ENCODE peak calls at places on chromosome 13, in five cellular contexts. P, Z, W, J and L are unnamed samples.

GRCh38 chr13:32734511-32734910 is 148.3 kb downstream of the PDS5B start:
- DNase-seq in P (no peak), Z (no peak), W (no peak), J (no peak), L (peak; percentile 37)

GRCh38 chr13:93786846-93787245 is 560.2 kb downstream of the GPC6 start:
- DNase-seq in P (no peak), Z (no peak), W (no peak), J (no peak), L (no peak)

GRCh38 chr13:25286308-25286968 is 850 bp downstream of the MTMR6 start:
- DNase-seq in P (no peak), Z (no peak), W (peak; percentile 24), J (peak; percentile 62), L (peak; percentile 66)

GRCh38 chr13:22940736-22941135 is 240.0 kb upstream of the SGCG start:
- DNase-seq in P (no peak), Z (no peak), W (no peak), J (no peak), L (no peak)

GRCh38 chr13:77022341-77022740 is 4.6 kb downstream of the FBXL3 start:
- DNase-seq in P (no peak), Z (no peak), W (no peak), J (no peak), L (no peak)

GRCh38 chr13:94311893-94312292 is 167.6 kb downstream of the DCT start:
- DNase-seq in P (no peak), Z (no peak), W (no peak), J (no peak), L (peak; percentile 84)

GRCh38 chr13:68927387-68928026 is 1180.1 kb upstream of the ATXN8OS start:
- DNase-seq in P (no peak), Z (no peak), W (peak; percentile 12), J (no peak), L (peak; percentile 1)

GRCh38 chr13:98977568-98978270 is at the start of gene DOCK9:
- DNase-seq in P (no peak), Z (peak; percentile 55), W (no peak), J (peak; percentile 64), L (peak; percentile 89)

GRCh38 chr13:22837980-22838615 is 342.7 kb upstream of the SGCG start:
- DNase-seq in P (no peak), Z (no peak), W (no peak), J (no peak), L (no peak)

GRCh38 chr13:42654760-42655159 is 80.8 kb downstream of the TNFSF11 start:
- DNase-seq in P (no peak), Z (no peak), W (no peak), J (no peak), L (no peak)

GRCh38 chr13:73141292-73141771 is 82.5 kb downstream of the KLF5 start:
- DNase-seq in P (no peak), Z (no peak), W (peak; percentile 8), J (no peak), L (peak; percentile 42)

GRCh38 chr13:52750713-52751112 is 11.1 kb upstream of the CNMD start:
- DNase-seq in P (no peak), Z (no peak), W (no peak), J (no peak), L (no peak)

GRCh38 chr13:35891973-35892441 is 239.2 kb downstream of the DCLK1 start:
- DNase-seq in P (no peak), Z (no peak), W (no peak), J (no peak), L (no peak)

GRCh38 chr13:60431108-60431700 is 34.2 kb downstream of the TDRD3 start:
- DNase-seq in P (no peak), Z (no peak), W (peak; percentile 47), J (no peak), L (peak; percentile 80)

GRCh38 chr13:99153219-99153618 is 47.4 kb upstream of the UBAC2 start:
- DNase-seq in P (no peak), Z (no peak), W (no peak), J (no peak), L (no peak)

GRCh38 chr13:51832471-51833152 is 12.4 kb downstream of the TMEM272 start:
- DNase-seq in P (no peak), Z (no peak), W (no peak), J (no peak), L (peak; percentile 24)

GRCh38 chr13:46753137-46753536 is 43.8 kb downstream of the ESD start:
- DNase-seq in P (no peak), Z (no peak), W (peak; percentile 66), J (no peak), L (no peak)

GRCh38 chr13:39542361-39542760 is 60.6 kb downstream of the LHFPL6 start:
- DNase-seq in P (no peak), Z (no peak), W (no peak), J (no peak), L (no peak)

GRCh38 chr13:35549481-35549880 is 73.0 kb upstream of the MAB21L1 start:
- DNase-seq in P (no peak), Z (no peak), W (peak; percentile 1), J (no peak), L (peak; percentile 75)

GRCh38 chr13:105445793-105446192 is 1089.7 kb downstream of the EFNB2 start:
- DNase-seq in P (no peak), Z (no peak), W (no peak), J (no peak), L (no peak)

GRCh38 chr13:73090116-73090811 is 31.5 kb downstream of the KLF5 start:
- DNase-seq in P (peak; percentile 35), Z (no peak), W (peak; percentile 95), J (peak; percentile 70), L (peak; percentile 79)

GRCh38 chr13:46057251-46058015 is 4.9 kb upstream of the ZC3H13 start:
- DNase-seq in P (peak; percentile 26), Z (no peak), W (no peak), J (no peak), L (no peak)

GRCh38 chr13:98509271-98510155 is 67.4 kb downstream of the STK24 start:
- DNase-seq in P (no peak), Z (no peak), W (peak; percentile 30), J (peak; percentile 81), L (peak; percentile 95)

GRCh38 chr13:75995966-75996365 is 359.8 kb downstream of the LMO7 start:
- DNase-seq in P (no peak), Z (no peak), W (no peak), J (no peak), L (no peak)

GRCh38 chr13:88103824-88104223 is 432.7 kb downstream of the SLITRK5 start:
- DNase-seq in P (no peak), Z (no peak), W (no peak), J (no peak), L (no peak)

GRCh38 chr13:26968431-26969335 is 202.9 kb downstream of the USP12 start:
- DNase-seq in P (no peak), Z (no peak), W (peak; percentile 94), J (peak; percentile 49), L (no peak)

GRCh38 chr13:102948006-102948405 is 102.2 kb downstream of the ERCC5 start:
- DNase-seq in P (no peak), Z (no peak), W (no peak), J (no peak), L (no peak)

GRCh38 chr13:33262069-33262487 is 23.5 kb downstream of the STARD13 start:
- DNase-seq in P (no peak), Z (no peak), W (peak; percentile 88), J (no peak), L (peak; percentile 22)

DNA sequence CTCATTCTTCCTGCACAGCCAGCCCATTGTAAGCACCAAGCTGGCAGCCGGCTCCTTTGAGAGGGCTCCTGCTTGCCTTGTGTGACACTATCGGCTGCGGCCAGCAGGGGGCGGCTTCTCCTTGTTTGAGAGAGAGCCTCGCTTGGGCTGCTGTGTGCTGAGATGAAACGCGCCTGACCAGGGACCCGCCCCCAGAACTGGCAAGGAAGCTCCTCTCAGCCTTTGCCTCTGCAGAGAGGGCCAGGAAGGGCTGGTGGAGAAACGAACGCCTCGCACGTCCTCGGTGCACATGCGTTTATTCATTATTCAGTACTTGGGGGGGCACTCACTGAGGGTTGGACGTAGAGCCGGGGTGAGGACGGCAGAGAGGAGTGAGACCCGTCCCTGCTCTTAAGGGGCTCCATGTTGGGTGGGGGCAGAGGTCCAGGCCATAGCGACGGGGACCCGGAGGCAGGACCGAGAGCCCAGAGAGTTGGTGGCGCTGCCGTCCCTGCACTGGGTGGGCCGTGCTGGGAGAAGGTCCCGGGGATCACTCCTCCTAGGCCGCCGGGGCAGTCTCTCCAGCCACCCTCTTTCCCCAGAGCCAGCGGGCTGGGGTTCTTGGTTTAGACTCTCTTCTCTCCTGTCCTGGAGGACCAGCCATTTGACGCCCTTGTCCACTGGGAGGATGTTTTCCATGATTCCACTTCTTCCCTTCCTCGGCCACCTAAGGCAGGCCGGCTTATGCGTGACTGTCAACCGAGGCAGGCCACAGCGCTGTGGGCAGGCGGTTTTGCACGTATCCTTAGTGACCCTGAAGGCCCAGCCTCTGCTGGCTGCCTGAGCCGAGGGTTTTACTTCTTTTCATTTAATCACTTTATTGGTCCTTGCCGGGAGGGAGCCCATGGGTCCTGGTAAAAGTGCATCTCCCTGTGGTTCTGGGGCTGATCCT is 174.5 kb downstream of the KATNAL1 start:
- DNase-seq in P (peak; percentile 96), Z (peak; percentile 100), W (peak; percentile 80), J (peak; percentile 98), L (peak; percentile 89)
- TF ChIP-seq POLR2AphosphoS5 in P (peak; percentile 60), Z (no peak), W (no peak), J (no peak), L (no peak)

GRCh38 chr13:110521296-110521680 is 40.2 kb downstream of the RAB20 start:
- DNase-seq in P (no peak), Z (no peak), W (no peak), J (no peak), L (no peak)
- H3K27me3 ChIP-seq in P (no peaks in the 10 kb centered on the region), Z (no peaks in the 10 kb centered on the region), W (no peaks in the 10 kb centered on the region), J (no peaks in the 10 kb centered on the region), L (no peaks in the 10 kb centered on the region)

DNA sequence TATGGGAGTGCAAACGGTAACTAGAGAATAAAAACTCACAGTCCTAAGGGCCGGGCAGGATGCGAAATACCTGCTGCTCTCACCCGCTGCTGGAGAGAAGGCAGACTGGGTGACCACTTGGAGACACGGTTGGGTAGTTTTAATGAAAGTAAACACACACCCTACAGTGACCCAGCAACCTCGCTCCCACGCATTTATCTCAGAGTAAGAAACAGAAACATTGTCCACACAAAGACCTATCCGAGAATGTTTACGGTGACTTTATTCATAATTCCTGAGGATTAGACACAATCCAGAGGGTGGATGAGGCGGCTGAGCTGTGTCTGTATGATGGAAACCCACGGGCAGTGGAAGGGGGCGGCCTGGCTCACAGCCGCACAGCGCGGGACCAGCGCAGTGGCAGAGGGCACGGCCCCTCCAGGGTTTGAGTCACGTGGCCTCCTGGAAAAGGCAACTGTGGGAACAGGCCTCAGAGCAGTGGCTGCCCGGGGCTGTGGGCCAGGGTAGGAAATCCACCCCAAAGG is 73.5 kb upstream of the C13orf46 start:
- DNase-seq in P (no peak), Z (no peak), W (no peak), J (no peak), L (no peak)
- TF ChIP-seq POLR2AphosphoS5 in P (no peak), Z (no peak), W (no peak), J (no peak), L (no peak)

GRCh38 chr13:112058519-112058873 is 8.5 kb upstream of the SOX1 start:
- DNase-seq in P (no peak), Z (peak; percentile 63), W (no peak), J (no peak), L (no peak)
- H3K27me3 ChIP-seq in P (peaks cover 9% of the 10 kb centered on the region), Z (peaks cover 98% of the 10 kb centered on the region), W (peaks cover 6% of the 10 kb centered on the region), J (no peaks in the 10 kb centered on the region), L (peaks cover 88% of the 10 kb centered on the region)